ENCODE peak calls at places on chromosomes 11 and 22, in seven cellular contexts. One of them, this sample, is unnamed. For H3K4me1, the result is how much of the 10 kb centered on the place peaks cover.

GRCh38 chr11:65942531-65942930 is 2.7 kb upstream of the TSGA10IP start:
- DNase-seq in mucosa of descending colon: no peak
- DNase-seq in uterus: no peak
- DNase-seq in pancreas: no peak
- DNase-seq in SK-N-SH: no peak
- DNase-seq in fibroblast of lung: no peak
- DNase-seq in DND-41: no peak
- DNase-seq in this sample: no peak

GRCh38 chr11:95149659-95150294 is 60.1 kb downstream of the ENDOD1 start:
- DNase-seq in SK-N-SH: no peak
- DNase-seq in fibroblast of lung: peak
- DNase-seq in mucosa of descending colon: peak
- DNase-seq in pancreas: peak
- DNase-seq in DND-41: no peak
- DNase-seq in uterus: peak
- DNase-seq in this sample: no peak

GRCh38 chr22:38298312-38299000 is 18.8 kb downstream of the CSNK1E start:
- DNase-seq in fibroblast of lung: peak
- DNase-seq in SK-N-SH: peak
- DNase-seq in DND-41: peak
- DNase-seq in mucosa of descending colon: peak
- DNase-seq in pancreas: no peak
- DNase-seq in uterus: no peak
- DNase-seq in this sample: peak

GRCh38 chr11:73019448-73019847 is 122.7 kb downstream of the FCHSD2 start:
- DNase-seq in SK-N-SH: peak
- DNase-seq in mucosa of descending colon: no peak
- DNase-seq in pancreas: no peak
- DNase-seq in uterus: no peak
- DNase-seq in DND-41: no peak
- DNase-seq in fibroblast of lung: no peak
- DNase-seq in this sample: no peak

GRCh38 chr11:9740202-9740881 is 76.5 kb downstream of the SWAP70 start:
- DNase-seq in SK-N-SH: no peak
- DNase-seq in mucosa of descending colon: peak
- DNase-seq in DND-41: no peak
- DNase-seq in uterus: no peak
- DNase-seq in pancreas: no peak
- DNase-seq in fibroblast of lung: no peak
- DNase-seq in this sample: no peak

GRCh38 chr22:27597703-27598444 is 203.7 kb downstream of the MN1 start:
- DNase-seq in DND-41: no peak
- DNase-seq in SK-N-SH: no peak
- DNase-seq in fibroblast of lung: no peak
- DNase-seq in uterus: no peak
- DNase-seq in pancreas: no peak
- DNase-seq in mucosa of descending colon: no peak
- DNase-seq in this sample: no peak

GRCh38 chr11:61153593-61154090 is 7.6 kb downstream of the VPS37C start:
- DNase-seq in mucosa of descending colon: no peak
- DNase-seq in fibroblast of lung: peak
- DNase-seq in DND-41: no peak
- DNase-seq in SK-N-SH: no peak
- DNase-seq in uterus: no peak
- DNase-seq in pancreas: no peak
- DNase-seq in this sample: no peak

GRCh38 chr11:28490763-28491382 is 382.7 kb downstream of the METTL15 start:
- DNase-seq in mucosa of descending colon: no peak
- DNase-seq in DND-41: no peak
- DNase-seq in SK-N-SH: no peak
- DNase-seq in uterus: no peak
- DNase-seq in pancreas: no peak
- DNase-seq in fibroblast of lung: no peak
- DNase-seq in this sample: no peak

GRCh38 chr11:120131941-120132644 is 5.8 kb downstream of the TRIM29 start:
- DNase-seq in mucosa of descending colon: peak
- DNase-seq in pancreas: peak
- DNase-seq in DND-41: no peak
- DNase-seq in SK-N-SH: no peak
- DNase-seq in uterus: peak
- DNase-seq in fibroblast of lung: no peak
- DNase-seq in this sample: no peak

GRCh38 chr22:20433686-20434241 is 3.9 kb downstream of the SCARF2 start:
- DNase-seq in mucosa of descending colon: no peak
- DNase-seq in fibroblast of lung: no peak
- DNase-seq in uterus: peak
- DNase-seq in DND-41: no peak
- DNase-seq in pancreas: no peak
- DNase-seq in SK-N-SH: peak
- DNase-seq in this sample: no peak

GRCh38 chr11:19201737-19202605 is at the start of gene CSRP3:
- DNase-seq in uterus: no peak
- DNase-seq in mucosa of descending colon: no peak
- DNase-seq in pancreas: no peak
- DNase-seq in DND-41: no peak
- DNase-seq in SK-N-SH: no peak
- DNase-seq in fibroblast of lung: peak
- DNase-seq in this sample: no peak

GRCh38 chr22:24189249-24190158 is 8.2 kb downstream of the SUSD2 start:
- DNase-seq in uterus: peak
- DNase-seq in fibroblast of lung: peak
- DNase-seq in mucosa of descending colon: peak
- DNase-seq in pancreas: peak
- DNase-seq in SK-N-SH: peak
- DNase-seq in DND-41: peak
- DNase-seq in this sample: peak

GRCh38 chr11:125166347-125166841 is 1.8 kb downstream of the PKNOX2 start:
- DNase-seq in pancreas: peak
- DNase-seq in SK-N-SH: peak
- DNase-seq in uterus: peak
- DNase-seq in mucosa of descending colon: no peak
- DNase-seq in DND-41: no peak
- DNase-seq in fibroblast of lung: peak
- DNase-seq in this sample: no peak

GRCh38 chr22:41687901-41688364 is 734 bp downstream of the SNU13 start:
- DNase-seq in uterus: no peak
- DNase-seq in DND-41: peak
- DNase-seq in pancreas: no peak
- DNase-seq in fibroblast of lung: peak
- DNase-seq in mucosa of descending colon: peak
- DNase-seq in SK-N-SH: peak
- DNase-seq in this sample: no peak

GRCh38 chr22:23531966-23532735 is 47.9 kb downstream of the IGLL1 start:
- DNase-seq in pancreas: peak
- DNase-seq in uterus: no peak
- DNase-seq in SK-N-SH: peak
- DNase-seq in mucosa of descending colon: peak
- DNase-seq in DND-41: no peak
- DNase-seq in fibroblast of lung: no peak
- DNase-seq in this sample: no peak

GRCh38 chr11:11977206-11977938 is 31.1 kb downstream of the DKK3 start:
- DNase-seq in fibroblast of lung: peak
- DNase-seq in DND-41: no peak
- DNase-seq in uterus: peak
- DNase-seq in SK-N-SH: no peak
- DNase-seq in pancreas: no peak
- DNase-seq in mucosa of descending colon: no peak
- DNase-seq in this sample: no peak

GRCh38 chr22:46758867-46759290 is 3.6 kb upstream of the TBC1D22A start:
- DNase-seq in pancreas: peak
- DNase-seq in uterus: no peak
- DNase-seq in mucosa of descending colon: peak
- DNase-seq in fibroblast of lung: peak
- DNase-seq in DND-41: peak
- DNase-seq in SK-N-SH: peak
- DNase-seq in this sample: peak

GRCh38 chr11:76238551-76238950 is 32.2 kb upstream of the WNT11 start:
- DNase-seq in DND-41: no peak
- DNase-seq in SK-N-SH: no peak
- DNase-seq in fibroblast of lung: no peak
- DNase-seq in pancreas: no peak
- DNase-seq in mucosa of descending colon: no peak
- DNase-seq in uterus: no peak
- DNase-seq in this sample: no peak

GRCh38 chr11:22192642-22193347 is at the start of gene ANO5:
- DNase-seq in SK-N-SH: peak
- DNase-seq in mucosa of descending colon: peak
- DNase-seq in uterus: peak
- DNase-seq in fibroblast of lung: peak
- DNase-seq in DND-41: no peak
- DNase-seq in pancreas: peak
- DNase-seq in this sample: peak

GRCh38 chr11:70002433-70002832 is 75.7 kb upstream of the ANO1 start:
- DNase-seq in uterus: no peak
- DNase-seq in pancreas: no peak
- DNase-seq in mucosa of descending colon: no peak
- DNase-seq in fibroblast of lung: no peak
- DNase-seq in DND-41: no peak
- DNase-seq in SK-N-SH: no peak
- DNase-seq in this sample: no peak

GRCh38 chr11:16902979-16903378 is 111.2 kb downstream of the PLEKHA7 start:
- DNase-seq in SK-N-SH: no peak
- DNase-seq in uterus: no peak
- DNase-seq in fibroblast of lung: no peak
- DNase-seq in mucosa of descending colon: no peak
- DNase-seq in pancreas: no peak
- DNase-seq in DND-41: no peak
- DNase-seq in this sample: no peak

GRCh38 chr11:119361961-119362725 is 15.6 kb upstream of the MFRP start:
- DNase-seq in mucosa of descending colon: no peak
- DNase-seq in fibroblast of lung: no peak
- DNase-seq in uterus: no peak
- DNase-seq in DND-41: no peak
- DNase-seq in SK-N-SH: no peak
- DNase-seq in pancreas: peak
- DNase-seq in this sample: no peak

GRCh38 chr22:22364207-22364606 is 119.6 kb downstream of the VPREB1 start:
- DNase-seq in DND-41: no peak
- DNase-seq in pancreas: no peak
- DNase-seq in mucosa of descending colon: no peak
- DNase-seq in fibroblast of lung: no peak
- DNase-seq in uterus: no peak
- DNase-seq in SK-N-SH: no peak
- DNase-seq in this sample: no peak

GRCh38 chr11:120079750-120080610 is 57.9 kb downstream of the TRIM29 start:
- DNase-seq in fibroblast of lung: no peak
- DNase-seq in mucosa of descending colon: peak
- DNase-seq in uterus: no peak
- DNase-seq in DND-41: peak
- DNase-seq in SK-N-SH: no peak
- DNase-seq in pancreas: peak
- DNase-seq in this sample: no peak

GRCh38 chr11:34650528-34650927 is 29.6 kb downstream of the EHF start:
- DNase-seq in mucosa of descending colon: no peak
- DNase-seq in pancreas: no peak
- DNase-seq in fibroblast of lung: peak
- DNase-seq in SK-N-SH: no peak
- DNase-seq in DND-41: no peak
- DNase-seq in uterus: no peak
- DNase-seq in this sample: peak

GRCh38 chr11:2301631-2302272 is at the start of the genes C11orf21 and TSPAN32:
- DNase-seq in fibroblast of lung: peak
- DNase-seq in DND-41: no peak
- DNase-seq in SK-N-SH: no peak
- DNase-seq in uterus: no peak
- DNase-seq in pancreas: no peak
- DNase-seq in mucosa of descending colon: peak
- DNase-seq in this sample: peak

GRCh38 chr22:42993651-42994275 is 21.2 kb downstream of the PACSIN2 start:
- DNase-seq in mucosa of descending colon: peak
- DNase-seq in fibroblast of lung: peak
- DNase-seq in DND-41: no peak
- DNase-seq in uterus: no peak
- DNase-seq in SK-N-SH: no peak
- DNase-seq in pancreas: peak
- DNase-seq in this sample: no peak
- H3K4me1 ChIP-seq in mucosa of descending colon: half or more
- H3K4me1 ChIP-seq in fibroblast of lung: under half
- H3K4me1 ChIP-seq in DND-41: under half
- H3K4me1 ChIP-seq in uterus: under half
- H3K4me1 ChIP-seq in SK-N-SH: under half
- H3K4me1 ChIP-seq in pancreas: half or more
- H3K4me1 ChIP-seq in this sample: under half

GRCh38 chr11:77455740-77456139 is 18.2 kb downstream of the PAK1 start:
- DNase-seq in mucosa of descending colon: no peak
- DNase-seq in pancreas: no peak
- DNase-seq in uterus: no peak
- DNase-seq in DND-41: no peak
- DNase-seq in fibroblast of lung: no peak
- DNase-seq in SK-N-SH: no peak
- DNase-seq in this sample: no peak
- H3K4me1 ChIP-seq in mucosa of descending colon: under half
- H3K4me1 ChIP-seq in pancreas: under half
- H3K4me1 ChIP-seq in uterus: under half
- H3K4me1 ChIP-seq in DND-41: under half
- H3K4me1 ChIP-seq in fibroblast of lung: under half
- H3K4me1 ChIP-seq in SK-N-SH: under half
- H3K4me1 ChIP-seq in this sample: under half

DNA sequence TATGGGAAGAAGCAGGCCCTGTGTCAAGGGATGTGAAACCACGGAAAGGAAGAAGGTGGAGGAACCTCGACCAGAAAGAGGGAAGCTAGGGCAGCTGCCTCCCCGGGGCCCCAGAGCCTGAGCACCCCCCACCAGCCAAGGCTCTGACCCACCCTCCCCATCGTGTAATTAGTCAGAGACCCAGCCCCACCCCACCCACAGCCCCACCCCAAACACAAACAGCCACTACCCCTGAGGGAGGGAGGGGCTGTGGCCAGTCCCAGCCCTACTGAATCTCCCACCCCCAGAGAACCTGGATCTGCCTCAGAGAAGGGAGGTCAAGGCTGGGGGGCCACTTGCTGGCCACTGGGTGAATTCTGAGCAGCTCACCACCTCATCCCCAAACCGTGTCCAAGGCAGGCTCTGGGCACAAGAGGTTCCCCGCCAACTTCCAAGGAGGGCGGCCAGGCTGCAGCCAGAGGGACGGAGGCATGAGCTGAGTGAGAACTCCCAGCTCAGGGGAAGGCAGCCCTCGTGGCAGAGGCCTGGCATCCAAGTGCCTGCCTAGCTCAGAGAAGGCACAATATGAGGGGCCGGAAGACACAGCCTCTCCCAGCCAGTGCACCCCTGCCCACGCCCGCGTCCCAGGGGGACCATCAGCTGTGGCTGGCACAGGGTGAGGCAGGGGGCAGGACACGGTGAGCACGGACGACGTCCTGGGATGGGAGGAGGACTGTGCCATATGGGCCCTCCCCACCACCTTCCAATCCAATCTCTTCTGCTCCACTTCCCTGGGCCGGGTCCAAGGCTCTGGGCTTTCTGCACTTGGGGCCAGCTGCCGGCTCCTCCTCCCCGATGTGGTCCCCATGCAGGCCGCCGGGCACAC is 2.7 kb downstream of the PLXNB2 start:
- DNase-seq in fibroblast of lung: peak
- DNase-seq in pancreas: no peak
- DNase-seq in DND-41: no peak
- DNase-seq in SK-N-SH: no peak
- DNase-seq in uterus: no peak
- DNase-seq in mucosa of descending colon: peak
- DNase-seq in this sample: no peak
- H3K4me1 ChIP-seq in fibroblast of lung: half or more
- H3K4me1 ChIP-seq in pancreas: under half
- H3K4me1 ChIP-seq in DND-41: under half
- H3K4me1 ChIP-seq in SK-N-SH: under half
- H3K4me1 ChIP-seq in uterus: under half
- H3K4me1 ChIP-seq in mucosa of descending colon: half or more
- H3K4me1 ChIP-seq in this sample: under half

GRCh38 chr22:25712661-25713400 is 29.2 kb upstream of the MYO18B start:
- DNase-seq in pancreas: no peak
- DNase-seq in fibroblast of lung: no peak
- DNase-seq in SK-N-SH: no peak
- DNase-seq in uterus: no peak
- DNase-seq in DND-41: no peak
- DNase-seq in mucosa of descending colon: no peak
- DNase-seq in this sample: no peak
- H3K4me1 ChIP-seq in pancreas: under half
- H3K4me1 ChIP-seq in fibroblast of lung: under half
- H3K4me1 ChIP-seq in SK-N-SH: under half
- H3K4me1 ChIP-seq in uterus: under half
- H3K4me1 ChIP-seq in DND-41: under half
- H3K4me1 ChIP-seq in mucosa of descending colon: under half
- H3K4me1 ChIP-seq in this sample: under half